ENCODE peak calls at places on chromosomes 13 and 19, in six cellular contexts. Q, N, I, R, P and D are unnamed samples.

GRCh38 chr19:41359741-41360140 is 4.2 kb downstream of the B9D2 start:
- DNase-seq in I (no peak), P (no peak), R (no peak), Q (no peak), N (no peak), D (no peak)

GRCh38 chr19:21697171-21697570 is 70.2 kb downstream of the ZNF100 start:
- DNase-seq in N (no peak), P (peak), Q (no peak), I (no peak), R (no peak), D (no peak)

GRCh38 chr13:32262165-32262564 is 53.0 kb downstream of the ZAR1L start:
- DNase-seq in R (no peak), I (no peak), Q (no peak), N (no peak), P (no peak), D (no peak)

GRCh38 chr19:40709817-40710216 is 6.9 kb downstream of the COQ8B start:
- DNase-seq in N (no peak), Q (no peak), P (no peak), I (no peak), R (no peak), D (no peak)

GRCh38 chr19:3342246-3342645 is 24.1 kb upstream of the NFIC start:
- DNase-seq in R (no peak), P (no peak), N (no peak), Q (no peak), I (no peak), D (no peak)

GRCh38 chr13:99525967-99526366 is 24.7 kb downstream of the TM9SF2 start:
- DNase-seq in R (no peak), Q (no peak), P (no peak), I (no peak), N (no peak), D (no peak)

GRCh38 chr13:75135325-75135825 is 346.6 kb downstream of the TBC1D4 start:
- DNase-seq in R (peak), N (no peak), Q (no peak), I (peak), P (no peak), D (no peak)

GRCh38 chr13:104321756-104322155 is 1255.5 kb upstream of the SLC10A2 start:
- DNase-seq in P (no peak), N (no peak), Q (no peak), R (no peak), I (no peak), D (no peak)

GRCh38 chr19:16361926-16362325 is 37.3 kb downstream of the KLF2 start:
- DNase-seq in P (no peak), R (no peak), Q (no peak), I (no peak), N (no peak), D (no peak)

GRCh38 chr13:23889598-23890224 is 511 bp upstream of the MIPEP start:
- DNase-seq in Q (no peak), N (no peak), R (no peak), P (no peak), I (no peak), D (no peak)

GRCh38 chr19:49636230-49636932 is 3.6 kb downstream of the RRAS start:
- DNase-seq in P (no peak), Q (no peak), I (no peak), N (no peak), R (no peak), D (no peak)

GRCh38 chr13:93058301-93058700 is 168.3 kb upstream of the GPC6 start:
- DNase-seq in N (no peak), I (no peak), Q (no peak), P (no peak), R (no peak), D (no peak)

GRCh38 chr13:50156722-50157121 is 141.5 kb downstream of the KCNRG start:
- DNase-seq in Q (no peak), R (peak), I (no peak), N (no peak), P (no peak), D (no peak)

GRCh38 chr19:46716013-46716671 is 772 bp downstream of the PRKD2 start:
- DNase-seq in R (no peak), Q (peak), N (no peak), I (no peak), P (peak), D (no peak)

GRCh38 chr13:36431204-36432105 is 840 bp upstream of the CCNA1 start:
- DNase-seq in P (peak), R (no peak), I (no peak), Q (peak), N (no peak), D (no peak)

GRCh38 chr13:98405107-98405571 is 171.8 kb downstream of the STK24 start:
- DNase-seq in I (no peak), N (no peak), P (no peak), R (peak), Q (no peak), D (no peak)

GRCh38 chr19:45484273-45484945 is 12.4 kb downstream of the RTN2 start:
- DNase-seq in R (peak), I (no peak), N (no peak), P (no peak), Q (no peak), D (no peak)

GRCh38 chr19:1450735-1451669 is 1.1 kb downstream of the APC2 start:
- DNase-seq in N (no peak), I (no peak), Q (no peak), R (no peak), P (no peak), D (no peak)

GRCh38 chr19:5949792-5950305 is 28.1 kb downstream of the RANBP3 start:
- DNase-seq in N (no peak), R (no peak), I (no peak), Q (peak), P (no peak), D (no peak)

GRCh38 chr13:97574926-97575325 is 141.0 kb downstream of the RAP2A start:
- DNase-seq in I (peak), N (peak), R (peak), Q (no peak), P (no peak), D (no peak)

GRCh38 chr19:11381535-11382369 is 2.4 kb downstream of the EPOR start:
- DNase-seq in N (no peak), Q (peak), P (peak), I (no peak), R (peak), D (peak)

GRCh38 chr19:11378319-11379189 is 4.1 kb downstream of the SWSAP1 start:
- DNase-seq in P (peak), Q (peak), N (no peak), R (peak), I (no peak), D (no peak)

GRCh38 chr19:11382898-11383705 is 1.0 kb downstream of the EPOR start:
- DNase-seq in Q (peak), P (peak), N (peak), I (no peak), R (peak), D (no peak)

GRCh38 chr19:11379857-11380350 is 4.2 kb downstream of the EPOR start:
- DNase-seq in R (no peak), N (no peak), Q (no peak), I (no peak), P (no peak), D (no peak)

GRCh38 chr19:11380653-11381534 is 3.2 kb downstream of the EPOR start:
- DNase-seq in R (peak), N (peak), P (peak), Q (peak), I (peak), D (peak)
- H3K4me3 ChIP-seq in R (peak), N (peak), P (peak), Q (peak), I (peak), D (peak)

GRCh38 chr13:59527500-59527899 is 636.2 kb downstream of the DIAPH3 start:
- DNase-seq in P (no peak), Q (no peak), I (no peak), N (no peak), R (no peak), D (no peak)
- TF ChIP-seq CTCF in P (no peak), Q (no peak), I (no peak), N (no peak), R (no peak), D (no peak)

DNA sequence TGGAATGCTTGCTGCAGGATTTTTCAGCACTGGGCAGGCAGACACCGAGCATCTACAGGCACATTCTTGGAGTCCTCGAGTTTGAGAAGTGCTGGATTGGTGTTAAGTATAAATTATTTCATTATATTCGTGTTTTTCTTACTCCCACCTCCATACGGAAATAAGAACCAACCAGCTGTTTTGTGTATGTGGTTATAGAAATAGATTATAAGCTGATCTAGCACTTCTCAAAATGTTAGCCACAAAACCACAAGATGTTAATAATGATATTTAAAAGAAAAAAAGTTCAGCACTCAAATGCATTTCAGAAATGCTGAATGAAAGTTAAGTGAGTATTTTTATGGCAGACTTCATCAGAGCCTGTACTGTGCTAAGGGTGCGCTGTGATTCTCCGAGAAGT is 24.0 kb upstream of the TEX29 start:
- DNase-seq in Q (no peak), R (no peak), I (no peak), P (no peak), N (no peak), D (no peak)
- H3K4me3 ChIP-seq in Q (no peak), R (no peak), I (no peak), P (no peak), N (no peak), D (no peak)

GRCh38 chr19:19138110-19138981 is at the start of gene TMEM161A:
- DNase-seq in R (peak), P (peak), Q (peak), N (peak), I (peak), D (peak)

GRCh38 chr19:19137556-19138109 is 645 bp downstream of the TMEM161A start:
- DNase-seq in P (peak), Q (no peak), I (no peak), R (peak), N (no peak), D (no peak)

GRCh38 chr19:19140476-19140875 is 2.2 kb upstream of the TMEM161A start:
- DNase-seq in N (no peak), I (no peak), R (no peak), P (no peak), Q (no peak), D (no peak)

GRCh38 chr19:19142347-19142746 is 4.1 kb upstream of the TMEM161A start:
- DNase-seq in N (no peak), Q (no peak), I (no peak), P (no peak), R (no peak), D (no peak)

GRCh38 chr19:19139876-19140229 is 1.6 kb upstream of the TMEM161A start:
- DNase-seq in I (no peak), N (no peak), Q (no peak), P (no peak), R (no peak), D (no peak)
- TF ChIP-seq CTCF in I (no peak), N (no peak), Q (peak), P (no peak), R (no peak), D (no peak)

GRCh38 chr19:8335343-8336071 is 7.6 kb downstream of the KANK3 start:
- DNase-seq in Q (no peak), I (no peak), R (no peak), N (peak), P (no peak), D (no peak)
- H3K4me3 ChIP-seq in Q (peak), I (peak), R (no peak), N (peak), P (no peak), D (peak)

GRCh38 chr19:35727956-35728706 is 10.3 kb downstream of the KMT2B start:
- DNase-seq in R (no peak), P (no peak), Q (no peak), N (no peak), I (no peak), D (no peak)

GRCh38 chr19:35729021-35729420 is 11.2 kb downstream of the KMT2B start:
- DNase-seq in P (no peak), I (no peak), N (no peak), R (no peak), Q (no peak), D (no peak)

GRCh38 chr19:35729763-35730162 is 12.0 kb downstream of the KMT2B start:
- DNase-seq in N (no peak), R (no peak), Q (no peak), I (no peak), P (peak), D (no peak)

GRCh38 chr19:35725216-35725861 is 7.5 kb downstream of the KMT2B start:
- DNase-seq in Q (no peak), P (no peak), N (no peak), R (no peak), I (no peak), D (no peak)

GRCh38 chr19:35727053-35727955 is 9.5 kb downstream of the KMT2B start:
- DNase-seq in R (no peak), Q (no peak), I (no peak), P (no peak), N (no peak), D (no peak)
- TF ChIP-seq CTCF in R (no peak), Q (no peak), I (no peak), P (no peak), N (no peak), D (no peak)

DNA sequence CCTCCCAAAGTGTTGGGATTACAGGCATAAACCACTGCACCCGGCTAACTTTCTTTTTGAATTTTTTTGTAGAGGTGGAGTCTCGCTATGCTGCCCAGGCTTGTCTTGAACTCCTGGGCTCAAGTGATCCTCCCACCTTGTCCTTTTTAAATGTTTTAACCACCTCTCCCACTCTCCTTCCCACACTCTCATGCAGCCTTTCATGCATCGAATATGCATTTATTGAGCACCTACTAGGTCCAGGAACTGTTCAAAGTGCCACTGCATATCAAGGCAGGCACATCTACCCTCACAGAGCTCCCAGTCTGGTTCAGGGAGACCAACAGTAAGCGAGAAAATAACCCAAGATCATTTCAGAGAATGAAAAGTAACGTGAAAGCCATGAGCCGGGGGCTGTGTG is 1.2 kb downstream of the TICAM1 start:
- DNase-seq in I (no peak), Q (no peak), N (no peak), R (no peak), P (no peak), D (no peak)
- H3K4me3 ChIP-seq in I (peak), Q (peak), N (peak), R (peak), P (peak), D (peak)